ENCODE peak calls at places on chromosomes 5 and 9, in six cellular contexts. One of them, this sample, is unnamed.

GRCh38 chr5:139374909-139375308 is 8.2 kb downstream of the SLC23A1 start:
- DNase-seq in HepG2: no peak
- DNase-seq in IMR-90: no peak
- DNase-seq in GM12878: no peak
- DNase-seq in A549: no peak
- DNase-seq in K562: no peak
- DNase-seq in this sample: no peak

GRCh38 chr9:138023394-138024124 is 146.0 kb downstream of the CACNA1B start:
- DNase-seq in HepG2: no peak
- DNase-seq in IMR-90: no peak
- DNase-seq in GM12878: no peak
- DNase-seq in A549: no peak
- DNase-seq in K562: no peak
- DNase-seq in this sample: no peak

GRCh38 chr5:149162401-149163084 is 21.2 kb downstream of the ABLIM3 start:
- DNase-seq in HepG2: peak
- DNase-seq in IMR-90: peak
- DNase-seq in GM12878: peak
- DNase-seq in A549: peak
- DNase-seq in K562: no peak
- DNase-seq in this sample: no peak

GRCh38 chr9:114281421-114282103 is 41.3 kb upstream of the ORM1 start:
- DNase-seq in HepG2: no peak
- DNase-seq in IMR-90: peak
- DNase-seq in GM12878: no peak
- DNase-seq in A549: peak
- DNase-seq in K562: no peak
- DNase-seq in this sample: peak

GRCh38 chr9:69250681-69251080 is 74.3 kb upstream of the ENTREP1 start:
- DNase-seq in HepG2: no peak
- DNase-seq in IMR-90: no peak
- DNase-seq in GM12878: no peak
- DNase-seq in A549: no peak
- DNase-seq in K562: no peak
- DNase-seq in this sample: no peak

GRCh38 chr5:110377411-110378392 is 348.8 kb downstream of the TMEM232 start:
- DNase-seq in HepG2: no peak
- DNase-seq in IMR-90: peak
- DNase-seq in GM12878: no peak
- DNase-seq in A549: no peak
- DNase-seq in K562: no peak
- DNase-seq in this sample: no peak

GRCh38 chr9:114491430-114492003 is 13.8 kb downstream of the WHRN start:
- DNase-seq in HepG2: no peak
- DNase-seq in IMR-90: no peak
- DNase-seq in GM12878: no peak
- DNase-seq in A549: no peak
- DNase-seq in K562: no peak
- DNase-seq in this sample: no peak

GRCh38 chr5:162852145-162852544 is 585.2 kb upstream of the CCNG1 start:
- DNase-seq in HepG2: no peak
- DNase-seq in IMR-90: no peak
- DNase-seq in GM12878: no peak
- DNase-seq in A549: no peak
- DNase-seq in K562: no peak
- DNase-seq in this sample: no peak

GRCh38 chr5:89120719-89121118 is 237.7 kb upstream of the MEF2C start:
- DNase-seq in HepG2: no peak
- DNase-seq in IMR-90: no peak
- DNase-seq in GM12878: no peak
- DNase-seq in A549: no peak
- DNase-seq in K562: no peak
- DNase-seq in this sample: no peak

DNA sequence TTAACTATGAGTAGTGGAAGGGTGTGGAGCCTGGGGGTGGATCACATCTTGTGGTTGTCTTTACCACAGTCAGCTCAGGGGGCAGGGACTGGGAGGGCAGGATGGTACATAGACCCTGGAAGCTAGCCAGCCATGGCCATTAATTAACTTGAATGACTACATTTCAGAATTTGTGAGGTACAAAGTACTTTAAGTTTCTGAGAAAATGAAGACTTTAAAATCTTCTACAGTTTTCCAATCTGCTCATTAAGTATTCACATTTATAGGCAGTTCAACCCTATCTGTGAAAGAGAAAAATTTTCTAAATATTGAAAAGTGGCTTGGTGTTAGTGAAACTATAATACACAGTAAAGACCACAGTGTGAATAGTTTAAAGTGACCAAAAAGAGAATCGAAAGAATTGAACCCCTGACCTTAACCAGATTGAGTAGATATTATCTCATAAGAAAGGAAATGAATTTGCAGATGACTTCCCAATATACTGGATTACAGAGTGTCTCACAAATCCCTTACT is 234.2 kb upstream of the MEF2C start:
- DNase-seq in HepG2: no peak
- DNase-seq in IMR-90: no peak
- DNase-seq in GM12878: peak
- DNase-seq in A549: no peak
- DNase-seq in K562: peak
- DNase-seq in this sample: no peak
- TF ChIP-seq SMC3 in HepG2: no peak
- TF ChIP-seq SMC3 in IMR-90: no peak
- TF ChIP-seq SMC3 in GM12878: no peak
- TF ChIP-seq SMC3 in A549: no peak
- TF ChIP-seq SMC3 in K562: no peak
- TF ChIP-seq SMC3 in this sample: no peak

GRCh38 chr9:107932601-107933000 is 443.0 kb upstream of the KLF4 start:
- DNase-seq in HepG2: no peak
- DNase-seq in IMR-90: peak
- DNase-seq in GM12878: no peak
- DNase-seq in A549: no peak
- DNase-seq in K562: no peak
- DNase-seq in this sample: no peak

GRCh38 chr9:107933042-107933441 is 443.5 kb upstream of the KLF4 start:
- DNase-seq in HepG2: no peak
- DNase-seq in IMR-90: peak
- DNase-seq in GM12878: no peak
- DNase-seq in A549: peak
- DNase-seq in K562: no peak
- DNase-seq in this sample: no peak

GRCh38 chr9:107932036-107932435 is 442.5 kb upstream of the KLF4 start:
- DNase-seq in HepG2: no peak
- DNase-seq in IMR-90: peak
- DNase-seq in GM12878: no peak
- DNase-seq in A549: no peak
- DNase-seq in K562: no peak
- DNase-seq in this sample: no peak

GRCh38 chr9:107940622-107941021 is 451.1 kb upstream of the KLF4 start:
- DNase-seq in HepG2: no peak
- DNase-seq in IMR-90: no peak
- DNase-seq in GM12878: no peak
- DNase-seq in A549: no peak
- DNase-seq in K562: no peak
- DNase-seq in this sample: no peak

DNA sequence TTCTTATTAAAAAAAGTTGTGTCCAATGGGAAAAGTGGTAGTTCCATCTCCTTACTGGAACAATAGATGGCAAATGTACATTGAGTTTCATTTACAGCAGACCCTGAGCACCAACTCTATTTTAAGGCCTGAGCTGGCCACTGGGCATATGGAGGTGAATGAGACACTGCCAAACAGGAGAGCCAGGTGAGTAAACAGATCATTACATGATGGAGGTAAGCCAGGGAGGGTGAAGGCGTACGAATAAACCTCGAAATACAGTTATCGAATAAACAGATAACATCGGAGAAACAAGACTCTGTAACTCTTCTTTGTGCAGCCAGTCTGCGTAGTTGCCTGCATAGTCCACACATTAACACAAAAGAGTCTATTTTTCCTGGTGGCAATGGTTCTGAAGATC is 446.4 kb upstream of the KLF4 start:
- DNase-seq in HepG2: no peak
- DNase-seq in IMR-90: no peak
- DNase-seq in GM12878: no peak
- DNase-seq in A549: no peak
- DNase-seq in K562: no peak
- DNase-seq in this sample: no peak
- TF ChIP-seq SMC3 in HepG2: no peak
- TF ChIP-seq SMC3 in IMR-90: no peak
- TF ChIP-seq SMC3 in GM12878: no peak
- TF ChIP-seq SMC3 in A549: no peak
- TF ChIP-seq SMC3 in K562: no peak
- TF ChIP-seq SMC3 in this sample: no peak

GRCh38 chr5:122291000-122291592 is 20.9 kb upstream of the SNCAIP start:
- DNase-seq in HepG2: no peak
- DNase-seq in IMR-90: no peak
- DNase-seq in GM12878: no peak
- DNase-seq in A549: no peak
- DNase-seq in K562: no peak
- DNase-seq in this sample: no peak

GRCh38 chr5:122292357-122292756 is 19.7 kb upstream of the SNCAIP start:
- DNase-seq in HepG2: no peak
- DNase-seq in IMR-90: peak
- DNase-seq in GM12878: no peak
- DNase-seq in A549: no peak
- DNase-seq in K562: no peak
- DNase-seq in this sample: no peak

GRCh38 chr5:122286547-122286946 is 25.5 kb upstream of the SNCAIP start:
- DNase-seq in HepG2: no peak
- DNase-seq in IMR-90: no peak
- DNase-seq in GM12878: no peak
- DNase-seq in A549: no peak
- DNase-seq in K562: no peak
- DNase-seq in this sample: no peak

GRCh38 chr5:122283592-122283991 is 28.4 kb upstream of the SNCAIP start:
- DNase-seq in HepG2: no peak
- DNase-seq in IMR-90: no peak
- DNase-seq in GM12878: no peak
- DNase-seq in A549: no peak
- DNase-seq in K562: no peak
- DNase-seq in this sample: no peak

GRCh38 chr5:122287101-122287500 is 24.9 kb upstream of the SNCAIP start:
- DNase-seq in HepG2: no peak
- DNase-seq in IMR-90: no peak
- DNase-seq in GM12878: no peak
- DNase-seq in A549: no peak
- DNase-seq in K562: no peak
- DNase-seq in this sample: no peak
- TF ChIP-seq SMC3 in HepG2: no peak
- TF ChIP-seq SMC3 in IMR-90: no peak
- TF ChIP-seq SMC3 in GM12878: no peak
- TF ChIP-seq SMC3 in A549: no peak
- TF ChIP-seq SMC3 in K562: no peak
- TF ChIP-seq SMC3 in this sample: no peak

GRCh38 chr5:10372726-10373709 is 19.5 kb downstream of the MARCHF6 start:
- DNase-seq in HepG2: no peak
- DNase-seq in IMR-90: no peak
- DNase-seq in GM12878: no peak
- DNase-seq in A549: no peak
- DNase-seq in K562: no peak
- DNase-seq in this sample: no peak

GRCh38 chr5:10376530-10376929 is 23.0 kb downstream of the MARCHF6 start:
- DNase-seq in HepG2: no peak
- DNase-seq in IMR-90: no peak
- DNase-seq in GM12878: no peak
- DNase-seq in A549: no peak
- DNase-seq in K562: no peak
- DNase-seq in this sample: no peak

GRCh38 chr5:10374623-10375022 is 21.1 kb downstream of the MARCHF6 start:
- DNase-seq in HepG2: no peak
- DNase-seq in IMR-90: no peak
- DNase-seq in GM12878: no peak
- DNase-seq in A549: no peak
- DNase-seq in K562: no peak
- DNase-seq in this sample: no peak

GRCh38 chr5:10377081-10377480 is 23.6 kb downstream of the MARCHF6 start:
- DNase-seq in HepG2: no peak
- DNase-seq in IMR-90: no peak
- DNase-seq in GM12878: no peak
- DNase-seq in A549: no peak
- DNase-seq in K562: no peak
- DNase-seq in this sample: no peak

GRCh38 chr5:10374032-10374431 is 20.5 kb downstream of the MARCHF6 start:
- DNase-seq in HepG2: no peak
- DNase-seq in IMR-90: no peak
- DNase-seq in GM12878: no peak
- DNase-seq in A549: no peak
- DNase-seq in K562: no peak
- DNase-seq in this sample: no peak
- TF ChIP-seq SMC3 in HepG2: no peak
- TF ChIP-seq SMC3 in IMR-90: no peak
- TF ChIP-seq SMC3 in GM12878: no peak
- TF ChIP-seq SMC3 in A549: no peak
- TF ChIP-seq SMC3 in K562: no peak
- TF ChIP-seq SMC3 in this sample: no peak

This sample was measured in SK-N-SH.